ENCODE peak calls at places on chromosomes 6 and 20, in four cellular contexts. M is lower leg skin, S is tibial nerve, R is Peyer's patch. K is an unnamed sample.

GRCh38 chr6:16401868-16402267 is 163.5 kb downstream of the GMPR start:
- DNase-seq in R (no peak), M (no peak), S (no peak), K (no peak)

GRCh38 chr6:142666599-142667185 is 278.3 kb downstream of the HIVEP2 start:
- DNase-seq in S (no peak), R (no peak), M (no peak), K (no peak)

GRCh38 chr6:39849764-39850163 is 57.6 kb downstream of the DAAM2 start:
- DNase-seq in M (no peak), R (no peak), S (no peak), K (no peak)

GRCh38 chr6:33000053-33000452 is 9.3 kb downstream of the HLA-DOA start:
- DNase-seq in S (no peak), R (no peak), M (no peak), K (no peak)

GRCh38 chr20:62984666-62985065 is 22.1 kb downstream of the BHLHE23 start:
- DNase-seq in R (no peak), M (no peak), S (no peak), K (no peak)

GRCh38 chr6:16238057-16238657 is at the start of gene GMPR:
- DNase-seq in S (peak), R (peak), M (peak), K (peak)

GRCh38 chr6:90885611-90886056 is 298.8 kb upstream of the MAP3K7 start:
- DNase-seq in R (no peak), M (no peak), S (no peak), K (no peak)

GRCh38 chr20:50690979-50691584 is at the start of gene RIPOR3:
- DNase-seq in M (peak), R (peak), S (no peak), K (no peak)

GRCh38 chr6:6857528-6857927 is 250.2 kb upstream of the RREB1 start:
- DNase-seq in M (no peak), R (no peak), S (no peak), K (no peak)

GRCh38 chr20:62437985-62438384 is 10.6 kb upstream of the RBBP8NL start:
- DNase-seq in M (no peak), S (no peak), R (no peak), K (no peak)

GRCh38 chr6:166032366-166033171 is 135.1 kb downstream of the TBXT start:
- DNase-seq in M (no peak), R (no peak), S (no peak), K (no peak)

GRCh38 chr20:60052322-60052721 is 94.1 kb downstream of the CDH26 start:
- DNase-seq in M (no peak), S (no peak), R (no peak), K (no peak)

GRCh38 chr6:26305097-26305841 is 59.7 kb upstream of the BTN3A2 start:
- DNase-seq in M (no peak), S (peak), R (peak), K (peak)

GRCh38 chr20:62666736-62667529 is 24.6 kb downstream of the SLCO4A1 start:
- DNase-seq in M (peak), S (peak), R (peak), K (no peak)

GRCh38 chr6:12613819-12614218 is 102.7 kb upstream of the PHACTR1 start:
- DNase-seq in R (no peak), M (no peak), S (no peak), K (no peak)

GRCh38 chr6:11213305-11214106 is 19.0 kb downstream of the NEDD9 start:
- DNase-seq in R (no peak), S (no peak), M (no peak), K (no peak)

GRCh38 chr6:2969549-2969948 is 1.8 kb downstream of the SERPINB6 start:
- DNase-seq in M (no peak), R (no peak), S (no peak), K (no peak)

GRCh38 chr20:25574411-25574810 is 10.9 kb downstream of the NINL start:
- DNase-seq in R (no peak), S (no peak), M (no peak), K (no peak)

GRCh38 chr20:50195524-50196120 is 5.0 kb downstream of the CEBPB start:
- DNase-seq in S (no peak), R (no peak), M (no peak), K (no peak)

GRCh38 chr6:14620522-14620921 is 502.9 kb downstream of the CD83 start:
- DNase-seq in R (no peak), M (no peak), S (no peak), K (no peak)

GRCh38 chr20:38094373-38094775 is 60.8 kb downstream of the RPRD1B start:
- DNase-seq in M (peak), S (peak), R (no peak), K (no peak)

GRCh38 chr6:139882977-139883728 is 508.7 kb upstream of the CITED2 start:
- DNase-seq in M (no peak), R (no peak), S (no peak), K (no peak)

GRCh38 chr20:59749293-59749680 is 144.9 kb downstream of the PHACTR3 start:
- DNase-seq in M (no peak), S (no peak), R (no peak), K (no peak)

GRCh38 chr6:35214869-35215664 is 1.3 kb downstream of the SCUBE3 start:
- DNase-seq in S (no peak), M (no peak), R (no peak), K (no peak)

GRCh38 chr6:104325341-104326172 is 534.2 kb downstream of the HACE1 start:
- DNase-seq in S (no peak), M (no peak), R (no peak), K (no peak)

DNA sequence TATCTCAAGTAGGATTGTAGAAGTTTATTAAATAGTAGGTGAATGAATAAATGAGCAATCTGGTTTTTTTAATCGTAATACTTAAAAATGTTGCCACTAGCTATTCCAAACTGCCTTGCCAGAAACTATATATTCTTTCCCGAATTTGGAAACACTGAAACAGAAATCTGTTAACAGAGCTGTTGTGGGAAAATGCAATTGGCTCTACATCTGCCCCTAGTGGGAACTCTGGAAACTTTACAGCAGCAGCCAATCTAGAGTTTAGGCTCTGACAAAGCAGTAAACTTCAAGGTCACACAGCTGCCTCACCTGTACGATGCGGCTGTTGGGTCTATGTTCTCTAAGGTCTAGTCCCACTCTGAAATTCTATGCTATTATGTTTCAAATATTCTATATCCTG is 41.7 kb downstream of the SYNE1 start:
- DNase-seq in R (no peak), S (no peak), M (no peak), K (no peak)
- TF ChIP-seq CTCF in R (no peak), S (peak), M (no peak), K (no peak)

DNA sequence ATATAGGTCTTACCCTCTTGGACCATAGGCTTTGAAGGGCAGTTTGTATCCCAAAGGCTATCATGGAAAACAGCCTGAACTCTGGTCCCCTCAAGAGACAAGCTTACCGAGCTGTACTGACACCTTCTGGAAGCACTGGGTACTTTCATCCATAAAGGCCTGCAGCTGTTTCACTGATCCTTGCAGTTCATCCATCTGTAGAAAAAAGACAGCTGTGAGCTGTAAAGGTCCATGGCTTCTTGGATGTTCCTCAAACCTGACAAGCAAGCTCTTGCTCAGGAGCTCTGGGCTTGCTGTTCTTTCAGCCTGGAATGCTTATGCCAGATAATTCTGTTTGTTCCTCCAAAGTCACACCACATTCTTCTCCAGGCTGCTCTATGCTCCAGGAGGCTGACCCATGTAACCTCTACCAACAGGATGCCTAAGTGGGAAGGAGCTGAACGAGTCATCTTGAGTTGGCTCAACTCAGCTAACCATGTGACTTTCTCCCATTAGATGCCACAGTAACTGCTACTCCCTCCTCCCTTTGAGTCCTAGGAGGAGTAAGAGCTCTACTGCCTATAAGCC is 8.8 kb upstream of the NDRG3 start:
- DNase-seq in M (no peak), R (no peak), S (peak), K (no peak)
- TF ChIP-seq CTCF in M (no peak), R (peak), S (peak), K (no peak)

DNA sequence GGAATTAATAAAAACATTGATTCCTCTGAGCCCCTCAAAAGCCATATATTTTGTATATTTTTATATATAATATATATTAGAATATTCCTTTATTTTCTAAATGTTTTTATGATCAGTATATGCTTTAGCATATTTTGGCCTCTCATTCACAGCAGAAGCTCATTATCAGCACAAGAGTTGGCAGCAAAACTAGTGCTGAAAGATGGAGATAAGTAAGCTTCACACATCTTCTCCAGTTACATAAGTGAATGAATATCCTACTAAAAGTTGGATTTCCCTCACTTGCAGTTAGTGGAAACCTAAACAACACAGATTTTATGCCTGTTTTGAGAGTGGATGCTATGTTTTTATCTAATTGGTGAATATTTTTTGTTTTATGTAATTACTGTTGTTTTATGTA is 1303.8 kb upstream of the ADGRB3 start:
- DNase-seq in R (no peak), S (no peak), M (no peak), K (no peak)
- TF ChIP-seq CTCF in R (no peak), S (no peak), M (no peak), K (no peak)

DNA sequence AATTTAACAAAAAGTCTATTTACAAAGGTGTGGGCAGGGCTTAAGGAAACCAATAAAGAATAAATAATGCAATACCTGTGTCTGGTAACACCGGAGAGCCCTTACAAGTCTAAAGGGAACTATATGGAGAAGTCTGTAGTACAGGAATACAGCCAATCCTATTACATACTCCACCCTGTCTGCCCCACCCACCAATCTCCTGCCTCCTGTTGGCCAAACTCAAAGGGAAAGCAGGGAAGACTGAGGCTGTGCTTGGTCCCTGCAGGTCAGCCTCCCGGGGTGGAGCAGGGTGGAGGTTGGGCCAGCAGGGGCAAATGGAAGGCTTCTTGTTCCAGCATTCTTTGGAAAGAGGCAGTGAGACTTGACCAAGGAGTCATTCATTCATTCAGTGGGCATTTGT is 31.5 kb downstream of the METTL24 start:
- DNase-seq in M (no peak), S (no peak), R (no peak), K (no peak)
- TF ChIP-seq CTCF in M (no peak), S (no peak), R (no peak), K (no peak)

GRCh38 chr20:46334423-46334978 is 26.2 kb upstream of the CDH22 start:
- DNase-seq in M (no peak), R (no peak), S (no peak), K (no peak)
- TF ChIP-seq CTCF in M (no peak), R (no peak), S (no peak), K (no peak)

DNA sequence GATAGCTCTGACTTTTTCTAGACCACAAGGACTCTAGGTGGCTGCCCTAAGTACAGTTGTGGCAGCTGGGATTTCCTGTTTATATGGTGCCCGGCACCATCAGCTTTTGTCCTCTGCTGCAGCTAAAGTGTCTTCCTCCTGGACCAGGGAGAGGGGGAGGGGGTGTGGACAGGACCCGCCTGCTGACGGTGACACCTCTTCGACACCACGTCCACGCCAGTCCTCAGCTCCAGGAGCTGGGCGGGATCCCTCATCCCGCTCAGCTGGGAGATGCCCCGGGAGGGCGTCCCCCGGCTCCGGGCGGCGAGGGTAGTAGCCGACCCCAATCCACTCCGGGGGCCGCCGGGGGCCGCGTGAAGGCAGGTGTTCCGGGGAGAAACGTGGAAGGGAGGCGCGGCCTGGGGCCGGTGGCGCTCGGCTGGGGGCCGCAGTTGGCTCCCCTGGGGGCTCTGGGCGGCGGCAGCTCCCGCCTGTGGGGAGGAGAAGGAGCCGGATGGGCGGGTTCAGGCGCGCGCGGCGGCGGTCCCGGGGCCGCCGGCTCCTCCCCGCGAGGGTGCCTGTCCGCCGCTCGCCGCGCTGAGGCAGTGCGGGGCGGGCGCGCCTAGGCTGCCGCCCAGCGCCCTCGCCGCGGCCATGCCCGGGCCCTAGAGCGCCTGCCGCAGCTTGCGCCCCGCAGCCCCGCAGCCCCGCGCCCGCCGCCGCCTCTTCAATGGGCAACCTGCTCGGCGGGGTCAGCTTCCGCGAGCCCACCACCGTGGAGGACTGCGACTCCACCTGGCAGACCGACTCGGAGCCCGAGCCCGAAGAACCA is at the start of gene OGFRL1:
- DNase-seq in S (peak), R (peak), M (peak), K (peak)
- TF ChIP-seq CTCF in S (peak), R (no peak), M (no peak), K (no peak)

GRCh38 chr6:123899745-123900144 is 96.1 kb downstream of the NKAIN2 start:
- DNase-seq in S (no peak), R (no peak), M (no peak), K (no peak)

GRCh38 chr6:123895346-123895745 is 91.7 kb downstream of the NKAIN2 start:
- DNase-seq in M (no peak), R (no peak), S (no peak), K (no peak)

GRCh38 chr6:123904228-123904627 is 100.6 kb downstream of the NKAIN2 start:
- DNase-seq in S (no peak), M (no peak), R (no peak), K (no peak)

GRCh38 chr6:123901441-123901840 is 97.8 kb downstream of the NKAIN2 start:
- DNase-seq in S (no peak), M (no peak), R (no peak), K (no peak)

GRCh38 chr6:123898669-123899068 is 95.0 kb downstream of the NKAIN2 start:
- DNase-seq in S (no peak), R (no peak), M (no peak), K (no peak)
- TF ChIP-seq CTCF in S (no peak), R (no peak), M (no peak), K (no peak)

GRCh38 chr6:156687875-156688549 is 89.2 kb upstream of the ARID1B start:
- DNase-seq in S (no peak), R (peak), M (peak), K (no peak)

GRCh38 chr6:156686429-156686939 is 90.7 kb upstream of the ARID1B start:
- DNase-seq in M (peak), S (no peak), R (no peak), K (no peak)

GRCh38 chr6:156685823-156686428 is 91.3 kb upstream of the ARID1B start:
- DNase-seq in R (no peak), M (no peak), S (peak), K (no peak)

GRCh38 chr6:156689656-156690055 is 87.5 kb upstream of the ARID1B start:
- DNase-seq in S (no peak), R (no peak), M (peak), K (no peak)

GRCh38 chr6:156686940-156687874 is 90.0 kb upstream of the ARID1B start:
- DNase-seq in R (peak), S (peak), M (peak), K (peak)
- TF ChIP-seq CTCF in R (no peak), S (no peak), M (no peak), K (no peak)

DNA sequence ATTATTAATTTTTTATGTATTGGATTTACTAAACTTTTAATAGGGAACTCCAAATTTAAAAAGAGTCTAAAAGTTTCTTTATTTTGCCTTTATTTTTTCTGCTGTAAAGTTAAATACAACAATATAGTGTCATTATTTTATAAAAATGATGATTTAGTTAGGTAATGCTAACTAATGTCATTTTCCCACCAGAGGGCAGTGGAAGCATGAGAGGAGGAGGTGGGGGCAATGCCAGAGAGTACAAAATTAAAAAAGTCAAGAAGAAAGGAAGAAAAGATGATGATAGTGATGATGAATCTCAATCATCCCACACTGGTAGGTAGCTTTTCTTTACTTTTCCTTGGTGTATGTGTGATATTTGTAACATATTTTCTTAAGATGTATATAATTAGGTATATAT is 20.2 kb upstream of the FHL5 start:
- DNase-seq in R (no peak), S (no peak), M (no peak), K (no peak)
- TF ChIP-seq CTCF in R (no peak), S (peak), M (no peak), K (no peak)